ENCODE peak calls at places on chromosomes 5 and 9, in eight cellular contexts. One of them, this sample, is unnamed.

GRCh38 chr9:88973281-88974045 is 17.8 kb upstream of the S1PR3 start:
- DNase-seq in mesothelial cell of epicardium: no peak
- DNase-seq in sciatic nerve: no peak
- DNase-seq in activated CD4-positive, alpha-beta T cell treated with anti-CD3 and anti-CD28 coated beads for 4 hours: no peak
- DNase-seq in NCI-H2029: no peak
- DNase-seq in iPS-NIHi11: no peak
- DNase-seq in stimulated activated CD4-positive, alpha-beta T cell treated with anti-CD3 and anti-CD28 coated beads, Interleukin-4, amount 100 ng/mL, for 48 hours: no peak
- DNase-seq in AG10803: no peak
- DNase-seq in this sample: no peak

GRCh38 chr5:156914371-156914737 is 48.7 kb downstream of the TIMD4 start:
- DNase-seq in mesothelial cell of epicardium: no peak
- DNase-seq in sciatic nerve: no peak
- DNase-seq in activated CD4-positive, alpha-beta T cell treated with anti-CD3 and anti-CD28 coated beads for 4 hours: no peak
- DNase-seq in NCI-H2029: no peak
- DNase-seq in iPS-NIHi11: no peak
- DNase-seq in stimulated activated CD4-positive, alpha-beta T cell treated with anti-CD3 and anti-CD28 coated beads, Interleukin-4, amount 100 ng/mL, for 48 hours: no peak
- DNase-seq in AG10803: no peak
- DNase-seq in this sample: no peak

GRCh38 chr5:74357827-74358226 is 282.7 kb downstream of the ENC1 start:
- DNase-seq in mesothelial cell of epicardium: no peak
- DNase-seq in sciatic nerve: no peak
- DNase-seq in activated CD4-positive, alpha-beta T cell treated with anti-CD3 and anti-CD28 coated beads for 4 hours: no peak
- DNase-seq in NCI-H2029: peak
- DNase-seq in iPS-NIHi11: no peak
- DNase-seq in stimulated activated CD4-positive, alpha-beta T cell treated with anti-CD3 and anti-CD28 coated beads, Interleukin-4, amount 100 ng/mL, for 48 hours: no peak
- DNase-seq in AG10803: no peak
- DNase-seq in this sample: no peak

GRCh38 chr5:78162253-78162862 is 132.1 kb downstream of the AP3B1 start:
- DNase-seq in mesothelial cell of epicardium: no peak
- DNase-seq in sciatic nerve: no peak
- DNase-seq in activated CD4-positive, alpha-beta T cell treated with anti-CD3 and anti-CD28 coated beads for 4 hours: no peak
- DNase-seq in NCI-H2029: peak
- DNase-seq in iPS-NIHi11: peak
- DNase-seq in stimulated activated CD4-positive, alpha-beta T cell treated with anti-CD3 and anti-CD28 coated beads, Interleukin-4, amount 100 ng/mL, for 48 hours: no peak
- DNase-seq in AG10803: peak
- DNase-seq in this sample: peak

GRCh38 chr9:89419978-89420394 is 77.9 kb downstream of the SEMA4D start:
- DNase-seq in mesothelial cell of epicardium: no peak
- DNase-seq in sciatic nerve: no peak
- DNase-seq in activated CD4-positive, alpha-beta T cell treated with anti-CD3 and anti-CD28 coated beads for 4 hours: peak
- DNase-seq in NCI-H2029: no peak
- DNase-seq in iPS-NIHi11: no peak
- DNase-seq in stimulated activated CD4-positive, alpha-beta T cell treated with anti-CD3 and anti-CD28 coated beads, Interleukin-4, amount 100 ng/mL, for 48 hours: no peak
- DNase-seq in AG10803: no peak
- DNase-seq in this sample: no peak

GRCh38 chr9:91023741-91024140 is 222.1 kb downstream of the SYK start:
- DNase-seq in mesothelial cell of epicardium: no peak
- DNase-seq in sciatic nerve: no peak
- DNase-seq in activated CD4-positive, alpha-beta T cell treated with anti-CD3 and anti-CD28 coated beads for 4 hours: no peak
- DNase-seq in NCI-H2029: no peak
- DNase-seq in iPS-NIHi11: no peak
- DNase-seq in stimulated activated CD4-positive, alpha-beta T cell treated with anti-CD3 and anti-CD28 coated beads, Interleukin-4, amount 100 ng/mL, for 48 hours: no peak
- DNase-seq in AG10803: no peak
- DNase-seq in this sample: no peak

GRCh38 chr9:134224130-134224826 is 59.9 kb upstream of the RNU6ATAC start:
- DNase-seq in mesothelial cell of epicardium: no peak
- DNase-seq in sciatic nerve: no peak
- DNase-seq in activated CD4-positive, alpha-beta T cell treated with anti-CD3 and anti-CD28 coated beads for 4 hours: no peak
- DNase-seq in NCI-H2029: no peak
- DNase-seq in iPS-NIHi11: no peak
- DNase-seq in stimulated activated CD4-positive, alpha-beta T cell treated with anti-CD3 and anti-CD28 coated beads, Interleukin-4, amount 100 ng/mL, for 48 hours: no peak
- DNase-seq in AG10803: no peak
- DNase-seq in this sample: no peak

GRCh38 chr5:14676320-14676719 is 11.8 kb downstream of the OTULIN start:
- DNase-seq in mesothelial cell of epicardium: no peak
- DNase-seq in sciatic nerve: no peak
- DNase-seq in activated CD4-positive, alpha-beta T cell treated with anti-CD3 and anti-CD28 coated beads for 4 hours: no peak
- DNase-seq in NCI-H2029: no peak
- DNase-seq in iPS-NIHi11: no peak
- DNase-seq in stimulated activated CD4-positive, alpha-beta T cell treated with anti-CD3 and anti-CD28 coated beads, Interleukin-4, amount 100 ng/mL, for 48 hours: no peak
- DNase-seq in AG10803: peak
- DNase-seq in this sample: peak

GRCh38 chr9:33377089-33377715 is 25.2 kb downstream of the AQP7 start:
- DNase-seq in mesothelial cell of epicardium: no peak
- DNase-seq in sciatic nerve: peak
- DNase-seq in activated CD4-positive, alpha-beta T cell treated with anti-CD3 and anti-CD28 coated beads for 4 hours: no peak
- DNase-seq in NCI-H2029: no peak
- DNase-seq in iPS-NIHi11: no peak
- DNase-seq in stimulated activated CD4-positive, alpha-beta T cell treated with anti-CD3 and anti-CD28 coated beads, Interleukin-4, amount 100 ng/mL, for 48 hours: no peak
- DNase-seq in AG10803: no peak
- DNase-seq in this sample: no peak

GRCh38 chr9:122144836-122145235 is 14.7 kb downstream of the NDUFA8 start:
- DNase-seq in mesothelial cell of epicardium: no peak
- DNase-seq in sciatic nerve: no peak
- DNase-seq in activated CD4-positive, alpha-beta T cell treated with anti-CD3 and anti-CD28 coated beads for 4 hours: no peak
- DNase-seq in NCI-H2029: no peak
- DNase-seq in iPS-NIHi11: no peak
- DNase-seq in stimulated activated CD4-positive, alpha-beta T cell treated with anti-CD3 and anti-CD28 coated beads, Interleukin-4, amount 100 ng/mL, for 48 hours: no peak
- DNase-seq in AG10803: no peak
- DNase-seq in this sample: peak

GRCh38 chr9:8733096-8733954 is 933.7 kb upstream of the DMAC1 start:
- DNase-seq in mesothelial cell of epicardium: no peak
- DNase-seq in sciatic nerve: no peak
- DNase-seq in activated CD4-positive, alpha-beta T cell treated with anti-CD3 and anti-CD28 coated beads for 4 hours: no peak
- DNase-seq in NCI-H2029: no peak
- DNase-seq in iPS-NIHi11: peak
- DNase-seq in stimulated activated CD4-positive, alpha-beta T cell treated with anti-CD3 and anti-CD28 coated beads, Interleukin-4, amount 100 ng/mL, for 48 hours: no peak
- DNase-seq in AG10803: no peak
- DNase-seq in this sample: peak

GRCh38 chr5:88268414-88269184 is at the start of gene TMEM161B:
- DNase-seq in mesothelial cell of epicardium: peak
- DNase-seq in sciatic nerve: peak
- DNase-seq in activated CD4-positive, alpha-beta T cell treated with anti-CD3 and anti-CD28 coated beads for 4 hours: peak
- DNase-seq in NCI-H2029: peak
- DNase-seq in iPS-NIHi11: peak
- DNase-seq in stimulated activated CD4-positive, alpha-beta T cell treated with anti-CD3 and anti-CD28 coated beads, Interleukin-4, amount 100 ng/mL, for 48 hours: peak
- DNase-seq in AG10803: peak
- DNase-seq in this sample: peak

GRCh38 chr9:93316726-93317494 is 133.0 kb downstream of the WNK2 start:
- DNase-seq in mesothelial cell of epicardium: no peak
- DNase-seq in sciatic nerve: no peak
- DNase-seq in activated CD4-positive, alpha-beta T cell treated with anti-CD3 and anti-CD28 coated beads for 4 hours: no peak
- DNase-seq in NCI-H2029: no peak
- DNase-seq in iPS-NIHi11: no peak
- DNase-seq in stimulated activated CD4-positive, alpha-beta T cell treated with anti-CD3 and anti-CD28 coated beads, Interleukin-4, amount 100 ng/mL, for 48 hours: no peak
- DNase-seq in AG10803: no peak
- DNase-seq in this sample: no peak

GRCh38 chr9:103798620-103799019 is 295.5 kb upstream of the SMC2 start:
- DNase-seq in mesothelial cell of epicardium: no peak
- DNase-seq in sciatic nerve: no peak
- DNase-seq in activated CD4-positive, alpha-beta T cell treated with anti-CD3 and anti-CD28 coated beads for 4 hours: no peak
- DNase-seq in NCI-H2029: peak
- DNase-seq in iPS-NIHi11: no peak
- DNase-seq in stimulated activated CD4-positive, alpha-beta T cell treated with anti-CD3 and anti-CD28 coated beads, Interleukin-4, amount 100 ng/mL, for 48 hours: no peak
- DNase-seq in AG10803: no peak
- DNase-seq in this sample: peak

GRCh38 chr5:6633469-6634326 is 458 bp downstream of the SRD5A1 start:
- DNase-seq in mesothelial cell of epicardium: no peak
- DNase-seq in sciatic nerve: peak
- DNase-seq in activated CD4-positive, alpha-beta T cell treated with anti-CD3 and anti-CD28 coated beads for 4 hours: no peak
- DNase-seq in NCI-H2029: peak
- DNase-seq in iPS-NIHi11: peak
- DNase-seq in stimulated activated CD4-positive, alpha-beta T cell treated with anti-CD3 and anti-CD28 coated beads, Interleukin-4, amount 100 ng/mL, for 48 hours: no peak
- DNase-seq in AG10803: no peak
- DNase-seq in this sample: peak